ENCODE peak calls at places on chromosome 18, in ten cellular contexts. Y is Peyer's patch, F is fibroblast of lung, X is GM20000, W is left ventricle myocardium inferior, D is choroid plexus epithelial cell, P is psoas muscle, R is heart right ventricle, S is nephron progenitor cell, B is ovary. H is an unnamed sample.

GRCh38 chr18:58476521-58477210 is 152.2 kb downstream of the ALPK2 start:
- DNase-seq in F (no peak), S (no peak), D (no peak), P (no peak), R (no peak), Y (no peak), W (no peak), B (no peak), X (no peak), H (no peak)

GRCh38 chr18:35143615-35144596 is 96.9 kb upstream of the ZNF397 start:
- DNase-seq in W (no peak), D (peak), B (peak), S (peak), Y (no peak), R (peak), X (peak), P (peak), F (peak), H (peak)

GRCh38 chr18:80009661-80010550 is 21.5 kb upstream of the TXNL4A start:
- DNase-seq in P (peak), W (peak), Y (no peak), R (peak), B (peak), X (no peak), F (peak), D (peak), S (no peak), H (no peak)

GRCh38 chr18:39346916-39347315 is 1781.3 kb upstream of the CELF4 start:
- DNase-seq in B (no peak), F (no peak), X (no peak), W (no peak), D (no peak), S (no peak), R (no peak), P (no peak), Y (no peak), H (no peak)

GRCh38 chr18:46222093-46222492 is 117.9 kb downstream of the HAUS1 start:
- DNase-seq in R (no peak), D (no peak), F (no peak), X (no peak), Y (no peak), S (no peak), B (no peak), P (no peak), W (no peak), H (no peak)

GRCh38 chr18:45517181-45517741 is 98.0 kb upstream of the SLC14A2 start:
- DNase-seq in D (peak), S (peak), R (no peak), F (peak), P (peak), W (peak), Y (no peak), X (no peak), B (peak), H (no peak)

GRCh38 chr18:56168049-56168781 is 470.2 kb downstream of the TXNL1 start:
- DNase-seq in F (peak), R (no peak), B (peak), D (peak), Y (no peak), S (no peak), P (no peak), W (no peak), X (no peak), H (no peak)

GRCh38 chr18:22210331-22210754 is 41.0 kb downstream of the GATA6 start:
- DNase-seq in S (no peak), B (no peak), R (no peak), P (no peak), W (no peak), F (peak), X (no peak), Y (no peak), D (peak), H (no peak)

GRCh38 chr18:12278765-12279682 is 24.9 kb downstream of the CIDEA start:
- DNase-seq in F (peak), B (peak), W (peak), D (peak), Y (peak), R (peak), X (no peak), S (peak), P (peak), H (no peak)

GRCh38 chr18:9055185-9055584 is 47.3 kb upstream of the NDUFV2 start:
- DNase-seq in B (no peak), R (no peak), F (peak), X (peak), Y (no peak), D (peak), W (no peak), P (no peak), S (no peak), H (no peak)

GRCh38 chr18:55513199-55513598 is 74.8 kb downstream of the TCF4 start:
- DNase-seq in P (no peak), S (no peak), D (no peak), B (no peak), X (no peak), R (no peak), F (no peak), W (no peak), Y (no peak), H (no peak)

GRCh38 chr18:63440219-63440618 is 17.9 kb upstream of the VPS4B start:
- DNase-seq in B (no peak), Y (no peak), X (no peak), P (peak), R (no peak), S (peak), F (no peak), W (peak), D (no peak), H (no peak)

GRCh38 chr18:79378416-79379250 is 17.1 kb upstream of the NFATC1 start:
- DNase-seq in B (peak), R (peak), Y (peak), X (peak), W (peak), D (peak), S (peak), P (peak), F (peak), H (peak)

GRCh38 chr18:22223961-22224322 is 54.6 kb downstream of the GATA6 start:
- DNase-seq in F (no peak), B (no peak), P (no peak), W (no peak), S (no peak), Y (no peak), D (no peak), X (no peak), R (no peak), H (no peak)

GRCh38 chr18:58438161-58438983 is 190.5 kb downstream of the ALPK2 start:
- DNase-seq in Y (no peak), D (peak), W (no peak), P (no peak), R (no peak), B (no peak), S (no peak), F (peak), X (peak), H (peak)

DNA sequence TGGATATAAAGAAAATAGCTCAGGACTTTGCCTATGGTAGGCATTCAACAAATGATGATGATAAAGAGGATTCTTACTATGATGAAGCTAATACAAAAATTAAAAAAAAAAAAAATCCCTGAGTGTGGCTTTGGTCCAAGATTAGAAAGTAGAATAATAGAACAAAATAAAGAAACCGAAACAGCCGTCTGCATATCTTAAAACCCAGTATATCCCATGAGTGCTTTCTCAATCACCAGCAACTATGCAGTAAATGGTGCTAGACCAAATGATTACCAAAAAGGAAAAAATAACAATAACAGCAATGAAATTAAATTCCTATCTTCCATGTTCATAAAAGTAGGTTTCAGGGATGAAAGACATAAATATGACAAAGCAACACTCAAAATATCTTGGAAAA is 59.3 kb upstream of the DCC start:
- DNase-seq in W (no peak), B (no peak), F (no peak), D (no peak), P (no peak), X (no peak), R (no peak), Y (no peak), S (no peak), H (no peak)
- TF ChIP-seq CTCF in W (no peak), B (no peak), F (no peak), D (no peak), P (no peak), X (no peak), R (no peak), Y (no peak), S (no peak), H (no peak)

GRCh38 chr18:76450912-76451421 is 44.1 kb downstream of the ZNF516 start:
- DNase-seq in S (peak), W (peak), F (peak), P (peak), D (peak), X (no peak), R (peak), B (peak), Y (no peak), H (peak)
- TF ChIP-seq CTCF in S (no peak), W (no peak), F (no peak), P (no peak), D (no peak), X (no peak), R (no peak), B (no peak), Y (no peak), H (no peak)

DNA sequence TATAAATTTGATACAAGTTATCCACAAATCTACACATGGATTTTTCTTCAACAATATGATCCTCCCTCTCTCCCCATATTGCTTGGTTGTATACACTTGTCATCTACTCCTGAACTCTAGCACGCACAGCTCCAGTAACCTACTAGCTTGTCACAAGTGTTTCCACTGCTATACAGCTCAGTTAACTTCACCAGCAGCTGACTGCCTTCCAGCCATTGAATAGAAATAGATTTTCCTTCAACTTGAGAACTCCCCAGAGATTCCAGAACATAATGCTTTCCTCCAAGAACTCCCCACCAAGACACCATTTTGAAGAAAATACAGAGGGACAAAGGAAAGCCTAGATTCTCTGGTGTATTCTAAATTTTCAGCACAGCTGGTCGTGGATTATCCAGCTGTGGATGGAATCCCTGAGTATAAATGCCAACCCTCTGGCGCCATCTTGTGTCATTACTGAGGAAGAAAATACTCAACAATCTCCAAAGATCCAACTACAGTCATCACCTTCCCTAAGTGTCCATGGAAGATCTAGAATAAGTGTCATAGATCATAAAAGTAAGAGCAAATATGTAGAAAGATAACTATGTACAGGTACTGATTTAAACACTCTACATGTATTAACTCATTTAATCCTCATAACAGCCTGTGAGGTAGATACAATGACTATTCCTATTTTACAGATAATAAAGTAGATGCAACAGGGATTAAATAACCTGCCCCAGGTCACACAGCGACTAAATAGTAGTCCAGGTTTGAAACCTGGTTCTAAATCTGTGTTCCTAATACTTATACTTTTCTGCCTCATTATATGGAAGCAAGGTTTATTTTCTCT is 156.7 kb downstream of the ARHGAP28 start:
- DNase-seq in R (peak), P (no peak), F (peak), X (peak), B (peak), S (peak), W (no peak), Y (no peak), D (peak), H (peak)
- TF ChIP-seq CTCF in R (peak), P (peak), F (peak), X (peak), B (peak), S (peak), W (peak), Y (peak), D (peak), H (peak)

GRCh38 chr18:64966667-64967066 is 784.1 kb upstream of the CDH7 start:
- DNase-seq in D (no peak), W (peak), F (no peak), R (peak), X (no peak), B (no peak), S (peak), Y (no peak), P (no peak), H (no peak)
- TF ChIP-seq CTCF in D (no peak), W (no peak), F (no peak), R (no peak), X (no peak), B (no peak), S (no peak), Y (no peak), P (no peak), H (no peak)

GRCh38 chr18:3248062-3248669 is 565 bp downstream of the MYL12A start:
- DNase-seq in R (peak), X (no peak), S (peak), P (peak), Y (no peak), B (peak), D (peak), W (peak), F (peak), H (peak)

GRCh38 chr18:3246636-3247242 is 862 bp upstream of the MYL12A start:
- DNase-seq in P (peak), R (peak), Y (peak), F (no peak), W (no peak), X (peak), B (peak), D (no peak), S (no peak), H (peak)

GRCh38 chr18:3245853-3246635 is 1.6 kb upstream of the MYL12A start:
- DNase-seq in B (peak), D (peak), R (peak), W (peak), Y (peak), F (peak), P (peak), S (peak), X (peak), H (peak)

GRCh38 chr18:3248670-3249359 is 1.2 kb downstream of the MYL12A start:
- DNase-seq in S (no peak), P (no peak), R (peak), X (peak), Y (peak), B (no peak), F (peak), D (peak), W (no peak), H (peak)

DNA sequence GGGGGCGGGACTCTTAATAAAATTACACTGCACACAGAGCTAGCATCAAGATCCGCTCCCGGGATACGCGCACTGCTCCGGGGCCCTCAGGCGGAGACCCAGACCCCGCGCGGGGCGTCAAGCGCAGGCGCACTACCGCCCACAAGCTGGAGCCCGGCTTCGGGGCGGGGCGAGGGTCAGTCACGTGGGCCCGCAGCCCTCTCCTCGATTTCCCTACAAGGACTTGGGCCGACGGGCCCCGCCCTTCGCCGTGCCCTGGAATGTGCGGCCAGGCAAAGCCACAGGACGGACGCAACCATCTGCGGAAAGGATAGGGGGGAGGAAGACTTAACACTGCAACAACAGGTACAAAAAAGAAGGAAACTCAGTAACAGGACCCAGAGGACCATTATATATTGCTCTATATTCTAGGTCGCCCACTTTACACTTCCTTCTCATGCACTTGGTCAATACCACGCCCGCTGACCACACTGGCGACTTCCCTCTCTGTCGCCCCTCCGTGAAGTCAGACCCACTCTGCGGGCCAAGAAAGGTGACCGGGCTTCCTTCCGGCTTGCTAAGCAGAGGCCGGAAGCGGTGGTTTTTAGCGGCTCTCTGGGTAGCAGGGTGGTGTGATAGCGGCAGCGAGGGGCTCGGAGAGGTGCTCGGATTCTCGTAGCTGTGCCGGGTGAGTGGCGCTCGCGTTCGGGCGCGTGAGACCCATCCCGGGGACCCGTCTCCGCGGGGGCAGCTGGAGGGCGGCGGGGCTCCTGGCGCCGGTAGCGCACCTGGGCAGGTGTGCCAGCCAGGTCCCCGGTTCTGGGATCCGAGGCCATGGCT is at the start of gene MYL12A:
- DNase-seq in S (peak), D (peak), W (peak), P (peak), R (peak), B (peak), X (peak), Y (peak), F (peak), H (peak)
- TF ChIP-seq CTCF in S (no peak), D (no peak), W (no peak), P (no peak), R (no peak), B (peak), X (no peak), Y (no peak), F (no peak), H (no peak)

DNA sequence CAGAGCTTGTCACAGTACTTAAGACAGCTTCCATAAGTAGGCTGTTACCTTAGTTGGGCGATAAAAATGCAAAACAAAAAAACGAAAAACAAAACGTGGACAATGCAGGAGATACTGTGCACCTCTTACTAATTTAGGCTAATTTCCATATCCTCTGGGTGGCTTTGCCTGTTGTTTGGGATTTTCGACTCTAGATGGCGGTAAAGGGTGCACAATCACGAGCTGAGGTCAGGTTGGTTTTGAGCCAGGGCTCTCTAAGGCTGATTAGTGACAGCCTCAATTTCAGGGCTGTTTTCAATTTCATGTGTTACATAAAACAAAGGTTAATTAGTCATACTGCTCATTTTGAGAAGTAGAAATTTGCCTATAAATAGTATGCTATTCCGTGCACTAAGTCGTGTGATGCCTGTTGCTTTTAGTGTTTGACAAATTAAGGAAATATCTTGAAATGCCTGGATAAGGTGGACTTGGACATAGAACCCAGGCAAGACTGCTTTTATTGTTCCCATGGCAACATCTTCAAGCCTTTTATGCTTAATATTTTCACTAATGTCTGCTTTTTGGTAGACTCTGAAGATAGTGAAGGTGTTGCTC is 493.1 kb downstream of the SOCS6 start:
- DNase-seq in F (peak), B (no peak), S (peak), R (peak), Y (peak), W (peak), P (no peak), X (peak), D (peak), H (peak)
- TF ChIP-seq CTCF in F (peak), B (no peak), S (peak), R (peak), Y (no peak), W (peak), P (peak), X (peak), D (peak), H (peak)

GRCh38 chr18:31195063-31195462 is 32.4 kb upstream of the DSC1 start:
- DNase-seq in F (no peak), R (no peak), X (no peak), S (no peak), Y (no peak), B (no peak), P (no peak), W (no peak), D (no peak), H (no peak)

GRCh38 chr18:31197676-31198075 is 35.0 kb upstream of the DSC1 start:
- DNase-seq in S (no peak), X (no peak), D (no peak), P (no peak), Y (no peak), W (no peak), B (no peak), F (no peak), R (no peak), H (no peak)

GRCh38 chr18:31203086-31203793 is 40.6 kb upstream of the DSC1 start:
- DNase-seq in P (no peak), X (peak), B (no peak), R (no peak), S (peak), Y (no peak), F (peak), W (peak), D (peak), H (no peak)

GRCh38 chr18:31203794-31204148 is 41.1 kb upstream of the DSC1 start:
- DNase-seq in Y (no peak), X (no peak), W (no peak), R (no peak), B (no peak), P (no peak), S (no peak), F (no peak), D (no peak), H (no peak)

GRCh38 chr18:31199190-31199769 is 36.6 kb upstream of the DSC1 start:
- DNase-seq in S (no peak), W (no peak), R (no peak), F (no peak), B (no peak), X (no peak), Y (no peak), P (no peak), D (peak), H (no peak)
- TF ChIP-seq CTCF in S (no peak), W (no peak), R (no peak), F (no peak), B (no peak), X (no peak), Y (no peak), P (no peak), D (no peak), H (no peak)

DNA sequence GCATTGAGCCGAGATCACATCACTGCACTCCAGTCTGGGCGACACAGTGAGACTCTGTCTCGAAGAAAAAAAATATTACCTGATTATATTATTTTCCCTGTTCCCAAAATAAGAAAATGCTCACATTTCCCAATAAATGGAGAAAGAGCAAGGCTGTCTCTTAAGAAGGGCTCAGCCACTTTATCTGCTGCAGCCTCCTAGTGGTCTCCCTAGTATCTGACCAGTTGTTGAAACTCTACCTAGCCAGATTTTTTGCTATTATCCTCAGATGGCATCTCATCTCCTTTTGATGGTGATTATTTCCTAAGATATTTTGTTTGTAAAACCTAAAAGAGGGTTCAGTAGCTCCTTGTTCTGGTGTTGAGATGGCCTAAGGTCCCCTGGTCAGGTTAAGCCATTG is 114.3 kb downstream of the TPGS2 start:
- DNase-seq in Y (no peak), X (no peak), P (no peak), S (no peak), D (no peak), R (no peak), F (no peak), B (no peak), W (no peak), H (no peak)
- TF ChIP-seq CTCF in Y (no peak), X (no peak), P (no peak), S (no peak), D (peak), R (no peak), F (no peak), B (no peak), W (peak), H (no peak)

H was measured in activated CD8-positive, alpha-beta T cell treated with anti-CD3 and anti-CD28 coated beads for 36 hours.